ENCODE peak calls at places on chromosomes 6 and 20, in four cellular contexts. M is heart right ventricle, C is tibial artery, W is heart left ventricle. Q is an unnamed sample.

GRCh38 chr6:23174781-23175361 is 605.5 kb downstream of the HDGFL1 start:
- DNase-seq in M (no peak), W (no peak), C (no peak), Q (no peak)

GRCh38 chr6:36118550-36119107 is 11.7 kb upstream of the MAPK13 start:
- DNase-seq in C (peak), W (no peak), M (no peak), Q (no peak)

GRCh38 chr6:42221546-42221945 is 3.9 kb upstream of the MRPS10 start:
- DNase-seq in W (no peak), M (no peak), C (no peak), Q (no peak)

GRCh38 chr6:149830731-149831379 is 33.3 kb downstream of the LRP11 start:
- DNase-seq in W (no peak), C (no peak), M (no peak), Q (no peak)

GRCh38 chr6:1827984-1828793 is 218.5 kb downstream of the FOXC1 start:
- DNase-seq in W (no peak), M (no peak), C (no peak), Q (no peak)

GRCh38 chr6:113205563-113205962 is 651.6 kb upstream of the MARCKS start:
- DNase-seq in W (no peak), C (no peak), M (no peak), Q (no peak)

GRCh38 chr6:169971951-169972651 is 220.7 kb downstream of the ERMARD start:
- DNase-seq in W (no peak), C (no peak), M (peak), Q (no peak)

GRCh38 chr6:6057442-6058053 is 50.8 kb upstream of the NRN1 start:
- DNase-seq in M (no peak), W (no peak), C (no peak), Q (no peak)

GRCh38 chr20:48759631-48760245 is 68.1 kb downstream of the PREX1 start:
- DNase-seq in C (no peak), M (no peak), W (no peak), Q (no peak)

GRCh38 chr6:155171109-155171746 is 92.6 kb upstream of the CLDN20 start:
- DNase-seq in C (peak), W (no peak), M (no peak), Q (no peak)

GRCh38 chr6:72250664-72251063 is 364.3 kb downstream of the RIMS1 start:
- DNase-seq in W (no peak), M (no peak), C (no peak), Q (no peak)

GRCh38 chr20:10676518-10676917 is 2.7 kb upstream of the JAG1 start:
- DNase-seq in C (no peak), W (no peak), M (no peak), Q (no peak)

GRCh38 chr6:39357998-39358686 is 35.6 kb upstream of the KCNK16 start:
- DNase-seq in C (no peak), W (no peak), M (no peak), Q (no peak)

GRCh38 chr6:52995913-52996685 is 1.0 kb upstream of the GSTA4 start:
- DNase-seq in M (peak), C (peak), W (no peak), Q (no peak)

GRCh38 chr6:127466416-127466815 is 7.2 kb upstream of the KIAA0408 start:
- DNase-seq in C (no peak), M (no peak), W (no peak), Q (no peak)

GRCh38 chr6:105609375-105609991 is 206.6 kb upstream of the PREP start:
- DNase-seq in M (peak), C (no peak), W (peak), Q (peak)

GRCh38 chr6:168062346-168063289 is 16.4 kb downstream of the FRMD1 start:
- DNase-seq in M (no peak), C (no peak), W (no peak), Q (no peak)

GRCh38 chr6:133512410-133513016 is 271.4 kb downstream of the EYA4 start:
- DNase-seq in M (peak), C (peak), W (no peak), Q (no peak)

GRCh38 chr6:34819571-34820480 is 27.9 kb downstream of the BLTP3A start:
- DNase-seq in C (no peak), M (no peak), W (no peak), Q (no peak)

DNA sequence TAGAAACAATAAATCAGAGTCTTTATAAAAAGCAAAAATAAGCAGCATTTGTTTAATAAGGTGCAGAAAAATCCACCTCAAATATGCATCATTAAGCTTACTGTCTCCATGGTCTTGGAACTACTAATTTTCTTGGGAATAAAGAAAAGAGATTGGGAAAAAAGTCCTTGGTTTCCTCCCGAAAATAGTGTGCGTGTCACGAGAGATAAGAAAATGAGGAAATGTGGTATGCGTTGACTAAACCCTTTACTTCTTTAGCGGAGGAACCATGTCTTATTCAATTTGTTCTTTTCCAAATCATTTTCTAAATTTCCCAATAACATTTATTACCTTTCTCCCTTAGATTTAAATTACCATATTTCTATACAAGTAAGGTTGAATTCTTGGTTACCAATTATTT is 54.1 kb upstream of the HBS1L start:
- DNase-seq in M (no peak), C (no peak), W (no peak), Q (no peak)
- H3K27ac ChIP-seq in M (no peak), C (no peak), W (no peak), Q (no peak)

DNA sequence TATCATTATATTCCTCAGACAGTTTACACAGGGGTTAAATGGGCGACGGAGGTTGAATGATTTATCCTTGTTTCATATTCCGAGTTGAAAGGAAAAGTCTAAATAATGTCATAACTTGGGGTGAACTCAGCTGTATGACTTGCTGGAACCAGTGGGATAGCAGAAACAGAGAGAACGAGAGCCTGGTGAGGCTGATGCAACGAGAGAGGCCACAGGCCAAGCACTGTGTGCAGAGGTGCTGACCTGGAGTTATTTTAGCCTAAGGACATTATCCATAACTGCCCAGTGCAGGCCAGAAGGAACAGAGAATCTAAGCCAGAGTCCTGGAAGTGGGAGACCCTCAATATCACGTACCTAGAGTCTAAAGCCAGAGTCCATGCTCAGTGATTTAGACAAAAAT is 394.9 kb downstream of the MAFB start:
- DNase-seq in C (peak), M (no peak), W (no peak), Q (no peak)
- H3K27ac ChIP-seq in C (peak), M (peak), W (no peak), Q (no peak)

GRCh38 chr6:32772656-32773055 is 9.3 kb upstream of the HLA-DQB2 start:
- DNase-seq in M (no peak), W (no peak), C (no peak), Q (no peak)
- H3K27ac ChIP-seq in M (no peak), W (no peak), C (no peak), Q (no peak)

GRCh38 chr6:158048589-158048988 is 66.9 kb downstream of the SYNJ2 start:
- DNase-seq in C (no peak), M (no peak), W (no peak), Q (no peak)

GRCh38 chr6:158047120-158047518 is 65.5 kb downstream of the SYNJ2 start:
- DNase-seq in W (peak), C (peak), M (no peak), Q (no peak)

GRCh38 chr6:158047563-158048323 is 66.1 kb downstream of the SYNJ2 start:
- DNase-seq in M (no peak), C (peak), W (peak), Q (no peak)

GRCh38 chr6:158044525-158044888 is 62.8 kb downstream of the SYNJ2 start:
- DNase-seq in M (no peak), C (no peak), W (no peak), Q (no peak)

GRCh38 chr6:158046201-158047119 is 64.8 kb downstream of the SYNJ2 start:
- DNase-seq in C (no peak), W (peak), M (no peak), Q (no peak)
- H3K27ac ChIP-seq in C (peak), W (no peak), M (peak), Q (peak)

GRCh38 chr6:56891754-56892153 is 63.2 kb upstream of the BEND6 start:
- DNase-seq in W (no peak), C (no peak), M (no peak), Q (no peak)
- H3K27ac ChIP-seq in W (no peak), C (no peak), M (no peak), Q (no peak)

GRCh38 chr6:99850841-99851240 is 143.2 kb downstream of the MCHR2 start:
- DNase-seq in M (no peak), W (no peak), C (no peak), Q (no peak)

DNA sequence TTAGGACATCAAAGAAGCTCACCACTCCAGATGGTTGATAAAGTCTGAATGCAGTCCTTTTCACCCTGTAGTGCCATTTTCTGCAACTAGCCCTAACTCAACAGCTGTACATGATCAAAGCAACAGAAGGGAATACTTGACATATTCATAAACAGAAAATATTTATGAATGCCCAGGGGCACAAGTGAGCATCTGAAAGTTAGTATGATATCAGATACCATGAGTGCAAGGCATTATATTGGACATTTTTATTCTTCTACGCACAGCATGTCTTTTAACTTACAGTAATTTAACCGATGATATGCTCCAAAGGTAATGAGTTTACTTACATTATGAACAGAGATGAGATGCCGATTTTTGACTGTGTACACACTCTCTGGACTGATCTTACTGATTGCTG is 142.0 kb downstream of the MCHR2 start:
- DNase-seq in C (no peak), W (no peak), M (no peak), Q (no peak)
- H3K27ac ChIP-seq in C (no peak), W (no peak), M (no peak), Q (no peak)

GRCh38 chr6:141988327-141988726 is 144.4 kb upstream of the GJE1 start:
- DNase-seq in W (no peak), M (no peak), C (no peak), Q (no peak)

GRCh38 chr6:141990840-141991239 is 141.9 kb upstream of the GJE1 start:
- DNase-seq in W (no peak), M (no peak), C (no peak), Q (no peak)

GRCh38 chr6:141992109-141992508 is 140.6 kb upstream of the GJE1 start:
- DNase-seq in W (no peak), M (no peak), C (no peak), Q (no peak)

GRCh38 chr6:141988954-141989705 is 143.6 kb upstream of the GJE1 start:
- DNase-seq in W (no peak), C (no peak), M (no peak), Q (no peak)

DNA sequence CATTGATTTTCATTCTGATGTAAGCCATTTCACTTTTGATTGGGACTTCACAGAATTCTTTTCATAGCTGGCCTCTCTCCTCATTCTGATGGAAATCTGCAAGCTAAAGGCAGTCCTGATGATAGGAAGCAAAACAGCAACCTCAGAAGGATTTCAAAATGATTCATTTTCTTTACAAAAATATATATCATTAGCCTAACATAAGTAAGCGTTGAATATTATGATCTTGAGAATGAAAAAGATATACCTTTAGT is 143.1 kb upstream of the GJE1 start:
- DNase-seq in M (no peak), W (no peak), C (no peak), Q (no peak)
- H3K27ac ChIP-seq in M (no peak), W (no peak), C (no peak), Q (no peak)

GRCh38 chr6:143807103-143807425 is 36.1 kb upstream of the LTV1 start:
- DNase-seq in W (no peak), M (no peak), C (no peak), Q (no peak)
- H3K27ac ChIP-seq in W (no peak), M (no peak), C (no peak), Q (no peak)

GRCh38 chr20:18974660-18975059 is 161.1 kb downstream of the SCP2D1 start:
- DNase-seq in W (no peak), C (no peak), M (no peak), Q (no peak)
- H3K27ac ChIP-seq in W (no peak), C (no peak), M (no peak), Q (no peak)